ENCODE peak calls at places on chromosomes 7 and 10, in eight cellular contexts. J is cardiac muscle cell; M is CD4-positive, alpha-beta T cell; E is adrenal gland; K is GM12878; O is GM12865; X is astrocyte of the spinal cord; N is right atrium auricular region. L is an unnamed sample.

GRCh38 chr10:97230146-97230545 is 44.4 kb upstream of the SLIT1 start:
- DNase-seq in J (peak; percentile 51), K (no peak), X (no peak), O (no peak), E (no peak), N (no peak), M (no peak), L (peak; percentile 30)

GRCh38 chr10:4051011-4051407 is 266.0 kb upstream of the KLF6 start:
- DNase-seq in J (no peak), X (peak; percentile 25), N (peak; percentile 75), O (no peak), M (no peak), E (peak; percentile 61), K (no peak), L (no peak)

GRCh38 chr7:42123716-42124115 is 113.3 kb downstream of the GLI3 start:
- DNase-seq in O (no peak), X (no peak), J (no peak), E (no peak), N (no peak), K (no peak), M (no peak), L (no peak)

GRCh38 chr10:69729326-69730048 is 72.2 kb upstream of the COL13A1 start:
- DNase-seq in O (no peak), M (no peak), K (no peak), N (no peak), J (no peak), E (no peak), X (no peak), L (no peak)

GRCh38 chr10:103807996-103808395 is 47.4 kb downstream of the SH3PXD2A start:
- DNase-seq in M (no peak), N (no peak), K (no peak), X (no peak), O (no peak), E (no peak), J (no peak), L (no peak)

GRCh38 chr10:6647811-6648526 is 67.9 kb upstream of the PRKCQ start:
- DNase-seq in E (peak; percentile 54), O (peak; percentile 47), N (no peak), M (peak; percentile 60), X (no peak), J (peak; percentile 75), K (no peak), L (no peak)

GRCh38 chr7:22611758-22612079 is 111.7 kb upstream of the STEAP1B start:
- DNase-seq in O (peak; percentile 28), X (no peak), E (no peak), M (no peak), J (no peak), K (no peak), N (no peak), L (no peak)

GRCh38 chr7:127713006-127713405 is 61.0 kb downstream of the SND1 start:
- DNase-seq in M (no peak), X (no peak), J (no peak), N (no peak), E (no peak), O (no peak), K (no peak), L (no peak)

GRCh38 chr7:118517275-118517674 is 292.8 kb downstream of the ANKRD7 start:
- DNase-seq in N (no peak), O (no peak), K (no peak), E (no peak), M (no peak), X (peak; percentile 6), J (peak; percentile 11), L (no peak)

GRCh38 chr7:131507592-131508331 is 48.7 kb downstream of the PODXL start:
- DNase-seq in O (peak; percentile 65), N (peak; percentile 93), J (peak; percentile 77), E (peak; percentile 93), K (no peak), M (peak; percentile 69), X (peak; percentile 62), L (peak; percentile 64)

GRCh38 chr7:151544183-151544582 is 24.5 kb upstream of the RHEB start:
- DNase-seq in N (no peak), J (no peak), M (no peak), E (no peak), O (no peak), K (no peak), X (no peak), L (no peak)

GRCh38 chr10:132836832-132837540 is 51.0 kb upstream of the NKX6-2 start:
- DNase-seq in O (no peak), N (no peak), J (peak; percentile 74), X (no peak), M (no peak), K (no peak), E (peak; percentile 53), L (no peak)

GRCh38 chr7:145036592-145037386 is 200.9 kb upstream of the TPK1 start:
- DNase-seq in J (peak; percentile 69), O (peak; percentile 69), N (no peak), E (no peak), M (peak; percentile 10), X (peak; percentile 9), K (peak; percentile 12), L (peak; percentile 8)

GRCh38 chr7:100632951-100633717 is 8.2 kb downstream of the TFR2 start:
- DNase-seq in E (no peak), O (peak; percentile 87), M (peak; percentile 33), J (peak; percentile 54), K (no peak), X (peak; percentile 5), N (peak; percentile 61), L (peak; percentile 16)

GRCh38 chr7:19405546-19405945 is 260.3 kb upstream of the FERD3L start:
- DNase-seq in O (no peak), K (no peak), J (no peak), N (no peak), X (peak; percentile 72), E (no peak), M (no peak), L (peak; percentile 37)

GRCh38 chr10:98208925-98209324 is 59.1 kb downstream of the LOXL4 start:
- DNase-seq in O (no peak), M (no peak), J (no peak), K (no peak), X (no peak), E (no peak), N (no peak), L (no peak)

GRCh38 chr7:82859106-82859850 is 303.4 kb downstream of the PCLO start:
- DNase-seq in J (no peak), K (no peak), N (no peak), X (peak; percentile 18), E (no peak), M (no peak), O (no peak), L (peak; percentile 1)

GRCh38 chr7:41538810-41539724 is 163.8 kb downstream of the INHBA start:
- DNase-seq in M (no peak), N (no peak), K (no peak), X (peak; percentile 26), J (peak; percentile 57), O (no peak), E (no peak), L (no peak)

GRCh38 chr10:90352288-90352687 is 505.6 kb downstream of the HTR7 start:
- DNase-seq in N (no peak), K (no peak), X (no peak), E (no peak), M (no peak), O (peak; percentile 1), J (peak; percentile 15), L (no peak)

GRCh38 chr7:44678468-44679179 is 70.0 kb upstream of the ZMIZ2 start:
- DNase-seq in K (no peak), X (peak; percentile 12), O (no peak), M (no peak), E (peak; percentile 89), N (no peak), J (no peak), L (peak; percentile 62)

GRCh38 chr7:140062528-140063299 is at the start of gene PARP12:
- DNase-seq in N (peak; percentile 77), K (peak; percentile 36), O (peak; percentile 95), E (peak; percentile 91), X (peak; percentile 85), J (peak; percentile 52), M (peak; percentile 71), L (peak; percentile 62)

GRCh38 chr7:86411804-86412203 is 231.9 kb upstream of the GRM3 start:
- DNase-seq in J (no peak), K (no peak), M (no peak), N (no peak), O (no peak), E (no peak), X (peak; percentile 16), L (no peak)

GRCh38 chr10:119342017-119342734 is 134.8 kb downstream of the GRK5 start:
- DNase-seq in M (no peak), E (peak; percentile 85), X (peak; percentile 37), K (no peak), O (no peak), N (peak; percentile 89), J (no peak), L (no peak)

GRCh38 chr10:52965489-52965888 is 192.9 kb upstream of the MBL2 start:
- DNase-seq in E (no peak), N (no peak), M (no peak), K (no peak), O (no peak), J (no peak), X (no peak), L (no peak)
- TF ChIP-seq CTCF in E (no peak), N (no peak), M (no peak), K (no peak), O (no peak), J (no peak), X (no peak), L (no peak)

DNA sequence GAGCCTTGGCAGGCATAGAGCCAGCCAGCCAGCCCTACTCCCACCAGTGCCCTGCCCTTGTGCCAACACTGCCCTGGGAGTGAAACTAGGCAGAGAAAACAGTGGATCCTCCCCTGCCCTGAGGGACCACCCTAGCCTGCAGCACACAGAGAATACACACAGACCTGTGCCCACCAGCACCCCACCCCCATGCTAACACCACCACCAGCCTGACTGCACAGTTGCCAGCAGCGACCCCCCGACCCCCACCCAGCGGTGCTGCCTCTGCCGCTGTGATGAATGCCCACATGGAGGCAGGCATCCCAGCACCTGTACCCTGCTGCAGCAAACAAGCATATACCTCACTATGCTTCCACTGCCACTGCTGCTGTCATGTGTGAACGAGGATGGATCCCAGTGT is 9.4 kb upstream of the MIOS start:
- DNase-seq in N (no peak), M (no peak), K (no peak), E (no peak), O (no peak), J (no peak), X (no peak), L (no peak)
- TF ChIP-seq CTCF in N (no peak), M (no peak), K (no peak), E (no peak), O (no peak), J (no peak), X (no peak), L (no peak)

GRCh38 chr10:71380841-71381240 is 15.9 kb upstream of the CDH23 start:
- DNase-seq in J (no peak), E (no peak), O (no peak), M (no peak), N (no peak), X (no peak), K (no peak), L (no peak)
- TF ChIP-seq CTCF in J (no peak), E (no peak), O (no peak), M (no peak), N (no peak), X (no peak), K (no peak), L (no peak)

DNA sequence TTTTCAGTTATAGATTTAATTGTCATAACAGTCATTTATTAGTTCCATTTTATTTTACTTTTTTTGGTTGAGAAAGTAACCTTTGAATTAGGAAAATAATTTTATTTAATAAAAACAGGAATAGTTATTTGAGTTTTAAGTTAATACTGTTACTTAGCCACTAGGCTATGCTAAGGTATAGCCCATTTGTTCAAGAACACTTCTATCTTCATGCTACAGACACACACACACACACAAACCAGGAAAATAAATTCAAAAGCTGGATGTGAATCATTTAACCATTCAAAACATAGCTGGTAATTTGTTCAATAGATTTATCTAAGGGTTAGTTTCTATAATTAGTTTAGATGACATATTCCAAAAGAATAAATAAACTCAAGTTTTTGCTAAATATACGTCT is 148.4 kb downstream of the RNF133 start:
- DNase-seq in O (no peak), X (peak; percentile 18), K (no peak), N (no peak), M (no peak), E (no peak), J (no peak), L (no peak)
- TF ChIP-seq CTCF in O (peak; percentile 1), X (no peak), K (peak; percentile 23), N (peak; percentile 27), M (no peak), E (peak; percentile 28), J (no peak), L (no peak)

L was measured in HFFc6.